ENCODE peak calls at places on chromosomes 4 and X, in seven cellular contexts. C is K562; K is activated CD8-positive, alpha-beta T cell treated with anti-CD3 and anti-CD28 coated beads for 36 hours; Y is AG08396; L is EL; A is endodermal cell; V is KBM-7. D is an unnamed sample.

GRCh38 chrX:154719132-154719675 is 31.7 kb downstream of the GAB3 start:
- DNase-seq in C (no peak), K (peak; percentile 59), Y (no peak), L (peak; percentile 40), A (no peak), V (peak; percentile 83), D (peak; percentile 47)

GRCh38 chr4:28482580-28482979 is 1621.9 kb downstream of the STIM2 start:
- DNase-seq in C (no peak), K (no peak), Y (no peak), L (no peak), A (no peak), V (no peak), D (no peak)

GRCh38 chr4:93659629-93660028 is 168.9 kb upstream of the ATOH1 start:
- DNase-seq in C (no peak), K (no peak), Y (peak; percentile 6), L (no peak), A (no peak), V (no peak), D (no peak)

GRCh38 chrX:39253551-39253950 is 452.3 kb downstream of the MID1IP1 start:
- DNase-seq in C (no peak), K (no peak), Y (no peak), L (peak; percentile 0), A (no peak), V (no peak), D (no peak)

GRCh38 chrX:70168238-70169188 is 8.8 kb upstream of the DGAT2L6 start:
- DNase-seq in C (peak; percentile 37), K (no peak), Y (peak; percentile 61), L (peak; percentile 79), A (peak; percentile 72), V (no peak), D (no peak)

GRCh38 chr4:186622788-186623464 is 67.6 kb upstream of the MTNR1A start:
- DNase-seq in C (no peak), K (no peak), Y (no peak), L (peak; percentile 80), A (no peak), V (no peak), D (no peak)

GRCh38 chr4:111960241-111960667 is 185.0 kb upstream of the FAM241A start:
- DNase-seq in C (no peak), K (no peak), Y (no peak), L (peak; percentile 70), A (no peak), V (no peak), D (no peak)

GRCh38 chr4:96736352-96736889 is 896.5 kb downstream of the PDHA2 start:
- DNase-seq in C (no peak), K (no peak), Y (peak; percentile 1), L (no peak), A (peak; percentile 60), V (no peak), D (no peak)

GRCh38 chrX:49910344-49910743 is 12.1 kb upstream of the CLCN5 start:
- DNase-seq in C (no peak), K (peak; percentile 37), Y (no peak), L (no peak), A (no peak), V (peak; percentile 56), D (no peak)

GRCh38 chr4:98958065-98958464 is 29.1 kb upstream of the EIF4E start:
- DNase-seq in C (no peak), K (no peak), Y (no peak), L (no peak), A (no peak), V (no peak), D (no peak)

GRCh38 chrX:28649541-28649940 is 62.3 kb downstream of the IL1RAPL1 start:
- DNase-seq in C (no peak), K (no peak), Y (peak; percentile 9), L (no peak), A (no peak), V (no peak), D (no peak)

GRCh38 chr4:159224412-159224811 is 121.5 kb downstream of the RAPGEF2 start:
- DNase-seq in C (no peak), K (no peak), Y (no peak), L (no peak), A (no peak), V (no peak), D (no peak)

GRCh38 chr4:170259631-170260153 is 169.9 kb upstream of the AADAT start:
- DNase-seq in C (peak; percentile 62), K (peak; percentile 74), Y (peak; percentile 23), L (peak; percentile 87), A (peak; percentile 97), V (peak; percentile 98), D (peak; percentile 66)

GRCh38 chrX:68835104-68835442 is 6.3 kb downstream of the EFNB1 start:
- DNase-seq in C (no peak), K (no peak), Y (no peak), L (no peak), A (no peak), V (no peak), D (no peak)

D was measured in activated CD4-positive, alpha-beta T cell treated with anti-CD3 and anti-CD28 coated beads for 48 hours.